ENCODE peak calls at places on chromosomes 4 and X, in ten cellular contexts. G is activated CD4-positive, CD25-positive, alpha-beta regulatory T cell; N is HTR-8/SVneo; H is hypothalamus; F is T-helper 22 cell; W is WERI-Rb-1; T is ACHN; C is NCI-H510A treated with DMSO at 0.1 percent for 48 hours; A is AG08395; U is COR-L47. I is an unnamed sample.

GRCh38 chrX:69741706-69742105 is 125.8 kb downstream of the EDA start:
- DNase-seq in F (no peak), A (no peak), H (no peak), T (no peak), U (no peak), W (no peak), C (no peak), N (no peak), G (no peak), I (no peak)

GRCh38 chr4:160370046-160370445 is 1267.2 kb downstream of the RAPGEF2 start:
- DNase-seq in G (no peak), T (no peak), U (no peak), F (no peak), N (no peak), A (no peak), W (no peak), H (no peak), C (no peak), I (no peak)

GRCh38 chr4:85246055-85246454 is 228.9 kb upstream of the ARHGAP24 start:
- DNase-seq in H (no peak), U (no peak), T (no peak), N (no peak), W (no peak), C (no peak), F (no peak), A (no peak), G (no peak), I (no peak)

GRCh38 chr4:76691767-76692689 is 205.9 kb downstream of the SOWAHB start:
- DNase-seq in F (no peak), N (no peak), W (no peak), H (no peak), C (peak; percentile 33), A (no peak), T (no peak), G (no peak), U (no peak), I (no peak)

GRCh38 chr4:82017680-82018079 is 356.1 kb downstream of the HNRNPD start:
- DNase-seq in G (no peak), U (no peak), C (no peak), F (no peak), A (no peak), H (no peak), N (peak; percentile 2), T (peak; percentile 42), W (no peak), I (no peak)

GRCh38 chrX:154819771-154820341 is 14.6 kb upstream of the MPP1 start:
- DNase-seq in C (no peak), U (no peak), G (no peak), W (no peak), N (no peak), H (no peak), T (no peak), A (no peak), F (no peak), I (no peak)

GRCh38 chr4:159698336-159698735 is 595.5 kb downstream of the RAPGEF2 start:
- DNase-seq in C (no peak), T (no peak), W (no peak), N (no peak), A (no peak), G (no peak), H (no peak), U (no peak), F (no peak), I (no peak)

GRCh38 chr4:185576918-185577591 is 41.7 kb upstream of the PDLIM3 start:
- DNase-seq in U (no peak), N (no peak), F (no peak), A (no peak), C (no peak), W (no peak), T (no peak), G (no peak), H (no peak), I (no peak)

GRCh38 chr4:128757712-128758111 is 51.8 kb upstream of the JADE1 start:
- DNase-seq in H (no peak), A (no peak), U (no peak), C (peak; percentile 20), G (no peak), W (peak; percentile 81), N (no peak), F (no peak), T (no peak), I (no peak)

GRCh38 chr4:184897807-184898388 is 72.1 kb upstream of the ACSL1 start:
- DNase-seq in T (no peak), G (no peak), N (no peak), W (no peak), C (no peak), A (no peak), F (no peak), H (peak; percentile 16), U (no peak), I (no peak)

GRCh38 chrX:63657821-63658220 is 127.2 kb downstream of the ARHGEF9 start:
- DNase-seq in W (no peak), C (no peak), A (peak; percentile 60), T (peak; percentile 3), H (peak; percentile 1), F (no peak), U (no peak), N (no peak), G (no peak), I (no peak)

GRCh38 chrX:140764401-140764919 is 54.9 kb downstream of the LINC00632 start:
- DNase-seq in W (no peak), A (peak; percentile 61), G (no peak), F (no peak), C (no peak), N (no peak), T (no peak), U (no peak), H (peak; percentile 31), I (no peak)

GRCh38 chr4:39706334-39706733 is 8.4 kb downstream of the UBE2K start:
- DNase-seq in A (peak; percentile 35), G (no peak), H (no peak), W (no peak), T (peak; percentile 68), U (no peak), C (no peak), N (no peak), F (no peak), I (no peak)

GRCh38 chr4:63580796-63581475 is 828.3 kb downstream of the TECRL start:
- DNase-seq in C (no peak), H (no peak), W (no peak), A (no peak), N (no peak), U (no peak), T (no peak), G (no peak), F (no peak), I (no peak)

GRCh38 chrX:38664285-38664684 is 102.9 kb downstream of the TSPAN7 start:
- DNase-seq in W (no peak), G (no peak), N (peak; percentile 2), T (peak; percentile 3), C (peak; percentile 29), F (no peak), H (no peak), A (peak; percentile 67), U (peak; percentile 36), I (peak; percentile 4)